ENCODE peak calls at places on chromosomes 2 and 18, in four cellular contexts. One of them, this sample, is unnamed.
A peak's percentile ranks its signal among the peaks of the same experiment; 100 is the strongest.

GRCh38 chr2:174485763-174486613 is 841 bp downstream of the GPR155 start:
- DNase-seq in GM12878: no peak
- DNase-seq in K562: peak; percentile 26
- DNase-seq in GM12891: no peak
- DNase-seq in this sample: no peak

GRCh38 chr2:159549234-159549633 is 67.1 kb downstream of the BAZ2B start:
- DNase-seq in GM12878: no peak
- DNase-seq in K562: no peak
- DNase-seq in GM12891: no peak
- DNase-seq in this sample: peak; percentile 22

GRCh38 chr2:8494589-8494988 is 187.3 kb upstream of the ID2 start:
- DNase-seq in GM12878: no peak
- DNase-seq in K562: no peak
- DNase-seq in GM12891: no peak
- DNase-seq in this sample: no peak

GRCh38 chr18:51559198-51559901 is 361.9 kb upstream of the MEX3C start:
- DNase-seq in GM12878: no peak
- DNase-seq in K562: no peak
- DNase-seq in GM12891: no peak
- DNase-seq in this sample: no peak

GRCh38 chr2:68737717-68738116 is 3.1 kb downstream of the ARHGAP25 start:
- DNase-seq in GM12878: no peak
- DNase-seq in K562: no peak
- DNase-seq in GM12891: no peak
- DNase-seq in this sample: no peak

GRCh38 chr2:235300368-235301201 is 193.3 kb upstream of the AGAP1 start:
- DNase-seq in GM12878: no peak
- DNase-seq in K562: no peak
- DNase-seq in GM12891: no peak
- DNase-seq in this sample: no peak

GRCh38 chr18:34322365-34323289 is 97.9 kb upstream of the NOL4 start:
- DNase-seq in GM12878: peak; percentile 59
- DNase-seq in K562: no peak
- DNase-seq in GM12891: no peak
- DNase-seq in this sample: peak; percentile 37

GRCh38 chr2:197759625-197760292 is 25.4 kb downstream of the BOLL start:
- DNase-seq in GM12878: no peak
- DNase-seq in K562: no peak
- DNase-seq in GM12891: no peak
- DNase-seq in this sample: no peak

GRCh38 chr18:63320690-63321265 is 1.2 kb upstream of the BCL2 start:
- DNase-seq in GM12878: no peak
- DNase-seq in K562: peak; percentile 35
- DNase-seq in GM12891: no peak
- DNase-seq in this sample: peak; percentile 50

GRCh38 chr18:63321291-63321690 is 1.7 kb upstream of the BCL2 start:
- DNase-seq in GM12878: no peak
- DNase-seq in K562: no peak
- DNase-seq in GM12891: no peak
- DNase-seq in this sample: no peak

GRCh38 chr18:63318882-63319382 is 637 bp downstream of the BCL2 start:
- DNase-seq in GM12878: no peak
- DNase-seq in K562: no peak
- DNase-seq in GM12891: no peak
- DNase-seq in this sample: no peak

GRCh38 chr18:63319383-63320040 is at the start of gene BCL2:
- DNase-seq in GM12878: no peak
- DNase-seq in K562: peak; percentile 28
- DNase-seq in GM12891: no peak
- DNase-seq in this sample: peak; percentile 72

DNA sequence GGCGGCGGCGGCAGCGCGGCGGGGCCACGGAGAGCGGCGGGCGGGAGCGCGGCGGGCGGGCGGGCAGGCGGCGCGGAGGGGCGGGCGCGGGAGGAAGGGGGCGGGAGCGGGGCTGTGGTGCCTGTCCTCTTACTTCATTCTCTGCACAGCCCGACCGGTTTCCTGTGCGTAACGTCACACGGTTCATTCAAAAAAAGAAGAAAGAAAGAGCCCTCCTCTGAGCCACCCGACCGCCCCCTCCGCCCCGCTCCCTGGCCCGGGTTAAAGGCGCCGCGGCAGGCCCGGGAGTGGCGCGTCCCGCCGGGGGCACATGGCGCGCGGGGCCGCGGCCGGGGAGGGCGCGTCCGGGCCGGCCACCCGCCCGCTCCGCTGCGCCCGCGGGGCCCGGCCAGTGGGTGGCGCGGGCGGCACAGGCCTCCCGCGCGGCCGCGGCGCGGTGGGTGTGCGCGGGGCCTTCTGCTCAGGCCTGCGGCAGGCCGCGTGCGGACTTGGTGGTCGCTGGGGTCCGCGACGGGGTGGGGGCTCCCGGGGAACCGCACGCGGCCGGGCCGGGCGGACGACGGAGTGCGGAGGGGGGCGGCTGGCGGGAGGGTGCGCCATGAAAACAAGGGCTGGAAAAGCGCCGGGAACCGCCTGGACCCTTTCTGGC is 596 bp upstream of the BCL2 start:
- DNase-seq in GM12878: no peak
- DNase-seq in K562: peak; percentile 77
- DNase-seq in GM12891: peak; percentile 67
- DNase-seq in this sample: peak; percentile 68
- TF ChIP-seq POLR2AphosphoS5 in GM12878: no peak
- TF ChIP-seq POLR2AphosphoS5 in K562: no peak
- TF ChIP-seq POLR2AphosphoS5 in GM12891: no peak
- TF ChIP-seq POLR2AphosphoS5 in this sample: no peak

GRCh38 chr18:21205695-21206094 is 36.3 kb upstream of the GREB1L start:
- DNase-seq in GM12878: no peak
- DNase-seq in K562: no peak
- DNase-seq in GM12891: no peak
- DNase-seq in this sample: no peak

GRCh38 chr18:21203842-21204241 is 38.2 kb upstream of the GREB1L start:
- DNase-seq in GM12878: no peak
- DNase-seq in K562: no peak
- DNase-seq in GM12891: no peak
- DNase-seq in this sample: no peak

DNA sequence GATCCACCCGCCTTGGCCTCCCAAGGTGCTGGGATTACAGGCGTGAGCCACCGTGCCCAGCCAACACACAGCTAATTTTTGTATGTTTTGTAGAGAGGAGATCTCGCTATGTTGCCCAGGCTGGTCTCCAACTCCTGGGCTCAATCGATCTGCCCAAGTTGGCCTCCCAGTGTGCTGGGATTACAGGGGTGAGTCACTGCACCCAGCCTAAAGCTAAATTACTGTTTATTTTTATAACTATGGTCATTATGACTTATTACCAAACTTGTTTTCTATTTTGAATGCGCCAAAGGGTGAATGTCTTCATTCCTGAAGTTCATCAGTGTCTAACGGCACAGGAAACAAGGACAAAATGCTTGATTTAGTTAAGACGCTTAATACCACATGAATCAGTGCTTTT is 38.9 kb upstream of the GREB1L start:
- DNase-seq in GM12878: no peak
- DNase-seq in K562: no peak
- DNase-seq in GM12891: no peak
- DNase-seq in this sample: no peak
- TF ChIP-seq SPI1 in GM12878: no peak
- TF ChIP-seq SPI1 in K562: no peak
- TF ChIP-seq SPI1 in GM12891: no peak
- TF ChIP-seq SPI1 in this sample: no peak

GRCh38 chr2:190896477-190896876 is 15.9 kb downstream of the GLS start:
- DNase-seq in GM12878: no peak
- DNase-seq in K562: no peak
- DNase-seq in GM12891: no peak
- DNase-seq in this sample: no peak
- TF ChIP-seq POLR2AphosphoS5 in GM12878: no peak
- TF ChIP-seq POLR2AphosphoS5 in K562: no peak
- TF ChIP-seq POLR2AphosphoS5 in GM12891: no peak
- TF ChIP-seq POLR2AphosphoS5 in this sample: no peak

GRCh38 chr2:239194731-239195317 is 206.0 kb downstream of the HDAC4 start:
- DNase-seq in GM12878: no peak
- DNase-seq in K562: no peak
- DNase-seq in GM12891: no peak
- DNase-seq in this sample: no peak
- TF ChIP-seq SPI1 in GM12878: no peak
- TF ChIP-seq SPI1 in K562: no peak
- TF ChIP-seq SPI1 in GM12891: no peak
- TF ChIP-seq SPI1 in this sample: no peak

GRCh38 chr2:239692348-239692747 is 291.5 kb upstream of the HDAC4 start:
- DNase-seq in GM12878: no peak
- DNase-seq in K562: no peak
- DNase-seq in GM12891: no peak
- DNase-seq in this sample: no peak
- TF ChIP-seq POLR2AphosphoS5 in GM12878: no peak
- TF ChIP-seq POLR2AphosphoS5 in K562: no peak
- TF ChIP-seq POLR2AphosphoS5 in GM12891: no peak
- TF ChIP-seq POLR2AphosphoS5 in this sample: no peak

GRCh38 chr2:205683179-205683978 is 1.1 kb downstream of the NRP2 start:
- DNase-seq in GM12878: no peak
- DNase-seq in K562: no peak
- DNase-seq in GM12891: no peak
- DNase-seq in this sample: no peak
- TF ChIP-seq SPI1 in GM12878: no peak
- TF ChIP-seq SPI1 in K562: no peak
- TF ChIP-seq SPI1 in GM12891: no peak
- TF ChIP-seq SPI1 in this sample: no peak

This sample was measured in HL-60.